ENCODE peak calls at places on chromosomes 13 and 19, in eight cellular contexts. One of them, this sample, is unnamed.

GRCh38 chr19:776549-776948 is 20.7 kb upstream of the PTBP1 start:
- DNase-seq in activated T-helper 1 cell treated with anti-CD3 and anti-CD28 coated beads, Interleukin-2, amount 50 U/mL, for 16 hours: no peak
- DNase-seq in hepatic stellate cell: no peak
- DNase-seq in WERI-Rb-1: no peak
- DNase-seq in activated CD4-positive, alpha-beta T cell treated with anti-CD3 and anti-CD28 coated beads for 24 hours: no peak
- DNase-seq in A172: no peak
- DNase-seq in NCI-H1092: no peak
- DNase-seq in nucleus accumbens: no peak
- DNase-seq in this sample: no peak

GRCh38 chr13:43006893-43007631 is 15.0 kb upstream of the EPSTI1 start:
- DNase-seq in WERI-Rb-1: no peak
- DNase-seq in hepatic stellate cell: no peak
- DNase-seq in activated CD4-positive, alpha-beta T cell treated with anti-CD3 and anti-CD28 coated beads for 24 hours: no peak
- DNase-seq in activated T-helper 1 cell treated with anti-CD3 and anti-CD28 coated beads, Interleukin-2, amount 50 U/mL, for 16 hours: no peak
- DNase-seq in A172: peak
- DNase-seq in NCI-H1092: no peak
- DNase-seq in nucleus accumbens: no peak
- DNase-seq in this sample: peak

GRCh38 chr19:17365361-17365760 is 11.8 kb downstream of the PLVAP start:
- DNase-seq in NCI-H1092: no peak
- DNase-seq in activated CD4-positive, alpha-beta T cell treated with anti-CD3 and anti-CD28 coated beads for 24 hours: no peak
- DNase-seq in A172: no peak
- DNase-seq in activated T-helper 1 cell treated with anti-CD3 and anti-CD28 coated beads, Interleukin-2, amount 50 U/mL, for 16 hours: no peak
- DNase-seq in WERI-Rb-1: no peak
- DNase-seq in nucleus accumbens: no peak
- DNase-seq in hepatic stellate cell: no peak
- DNase-seq in this sample: no peak

GRCh38 chr13:93558637-93559036 is 332.0 kb downstream of the GPC6 start:
- DNase-seq in NCI-H1092: no peak
- DNase-seq in nucleus accumbens: no peak
- DNase-seq in A172: no peak
- DNase-seq in WERI-Rb-1: no peak
- DNase-seq in activated CD4-positive, alpha-beta T cell treated with anti-CD3 and anti-CD28 coated beads for 24 hours: no peak
- DNase-seq in activated T-helper 1 cell treated with anti-CD3 and anti-CD28 coated beads, Interleukin-2, amount 50 U/mL, for 16 hours: no peak
- DNase-seq in hepatic stellate cell: no peak
- DNase-seq in this sample: peak

GRCh38 chr19:39792999-39793546 is 14.4 kb downstream of the LEUTX start:
- DNase-seq in WERI-Rb-1: peak
- DNase-seq in A172: peak
- DNase-seq in nucleus accumbens: peak
- DNase-seq in activated T-helper 1 cell treated with anti-CD3 and anti-CD28 coated beads, Interleukin-2, amount 50 U/mL, for 16 hours: peak
- DNase-seq in activated CD4-positive, alpha-beta T cell treated with anti-CD3 and anti-CD28 coated beads for 24 hours: peak
- DNase-seq in NCI-H1092: peak
- DNase-seq in hepatic stellate cell: peak
- DNase-seq in this sample: peak

GRCh38 chr13:105798541-105798940 is 736.9 kb downstream of the EFNB2 start:
- DNase-seq in NCI-H1092: no peak
- DNase-seq in A172: no peak
- DNase-seq in activated CD4-positive, alpha-beta T cell treated with anti-CD3 and anti-CD28 coated beads for 24 hours: no peak
- DNase-seq in WERI-Rb-1: no peak
- DNase-seq in activated T-helper 1 cell treated with anti-CD3 and anti-CD28 coated beads, Interleukin-2, amount 50 U/mL, for 16 hours: no peak
- DNase-seq in nucleus accumbens: no peak
- DNase-seq in hepatic stellate cell: no peak
- DNase-seq in this sample: no peak

GRCh38 chr13:112443191-112444000 is 67.2 kb downstream of the SPACA7 start:
- DNase-seq in activated CD4-positive, alpha-beta T cell treated with anti-CD3 and anti-CD28 coated beads for 24 hours: no peak
- DNase-seq in A172: no peak
- DNase-seq in nucleus accumbens: no peak
- DNase-seq in hepatic stellate cell: no peak
- DNase-seq in WERI-Rb-1: peak
- DNase-seq in activated T-helper 1 cell treated with anti-CD3 and anti-CD28 coated beads, Interleukin-2, amount 50 U/mL, for 16 hours: no peak
- DNase-seq in NCI-H1092: peak
- DNase-seq in this sample: no peak

GRCh38 chr13:45659536-45659935 is 42.6 kb upstream of the CBY2 start:
- DNase-seq in activated CD4-positive, alpha-beta T cell treated with anti-CD3 and anti-CD28 coated beads for 24 hours: no peak
- DNase-seq in A172: no peak
- DNase-seq in NCI-H1092: no peak
- DNase-seq in nucleus accumbens: no peak
- DNase-seq in activated T-helper 1 cell treated with anti-CD3 and anti-CD28 coated beads, Interleukin-2, amount 50 U/mL, for 16 hours: no peak
- DNase-seq in hepatic stellate cell: no peak
- DNase-seq in WERI-Rb-1: no peak
- DNase-seq in this sample: no peak

GRCh38 chr13:60448907-60449510 is 52.0 kb downstream of the TDRD3 start:
- DNase-seq in activated CD4-positive, alpha-beta T cell treated with anti-CD3 and anti-CD28 coated beads for 24 hours: no peak
- DNase-seq in nucleus accumbens: no peak
- DNase-seq in activated T-helper 1 cell treated with anti-CD3 and anti-CD28 coated beads, Interleukin-2, amount 50 U/mL, for 16 hours: no peak
- DNase-seq in A172: peak
- DNase-seq in WERI-Rb-1: peak
- DNase-seq in NCI-H1092: no peak
- DNase-seq in hepatic stellate cell: peak
- DNase-seq in this sample: peak

GRCh38 chr13:45226024-45226423 is 25.2 kb upstream of the KCTD4 start:
- DNase-seq in activated CD4-positive, alpha-beta T cell treated with anti-CD3 and anti-CD28 coated beads for 24 hours: no peak
- DNase-seq in hepatic stellate cell: no peak
- DNase-seq in nucleus accumbens: no peak
- DNase-seq in NCI-H1092: no peak
- DNase-seq in activated T-helper 1 cell treated with anti-CD3 and anti-CD28 coated beads, Interleukin-2, amount 50 U/mL, for 16 hours: no peak
- DNase-seq in WERI-Rb-1: no peak
- DNase-seq in A172: no peak
- DNase-seq in this sample: no peak

GRCh38 chr19:15421726-15422260 is 3.0 kb upstream of the AKAP8L start:
- DNase-seq in activated T-helper 1 cell treated with anti-CD3 and anti-CD28 coated beads, Interleukin-2, amount 50 U/mL, for 16 hours: no peak
- DNase-seq in activated CD4-positive, alpha-beta T cell treated with anti-CD3 and anti-CD28 coated beads for 24 hours: no peak
- DNase-seq in A172: no peak
- DNase-seq in nucleus accumbens: peak
- DNase-seq in NCI-H1092: peak
- DNase-seq in WERI-Rb-1: no peak
- DNase-seq in hepatic stellate cell: no peak
- DNase-seq in this sample: no peak

GRCh38 chr13:60463787-60464186 is 66.8 kb downstream of the TDRD3 start:
- DNase-seq in A172: peak
- DNase-seq in WERI-Rb-1: no peak
- DNase-seq in activated T-helper 1 cell treated with anti-CD3 and anti-CD28 coated beads, Interleukin-2, amount 50 U/mL, for 16 hours: no peak
- DNase-seq in hepatic stellate cell: no peak
- DNase-seq in activated CD4-positive, alpha-beta T cell treated with anti-CD3 and anti-CD28 coated beads for 24 hours: no peak
- DNase-seq in NCI-H1092: no peak
- DNase-seq in nucleus accumbens: no peak
- DNase-seq in this sample: no peak

GRCh38 chr13:112213467-112214245 is 146.7 kb downstream of the SOX1 start:
- DNase-seq in activated T-helper 1 cell treated with anti-CD3 and anti-CD28 coated beads, Interleukin-2, amount 50 U/mL, for 16 hours: no peak
- DNase-seq in WERI-Rb-1: no peak
- DNase-seq in nucleus accumbens: no peak
- DNase-seq in NCI-H1092: peak
- DNase-seq in activated CD4-positive, alpha-beta T cell treated with anti-CD3 and anti-CD28 coated beads for 24 hours: no peak
- DNase-seq in A172: no peak
- DNase-seq in hepatic stellate cell: no peak
- DNase-seq in this sample: peak

GRCh38 chr19:28694812-28695211 is 518.1 kb downstream of the UQCRFS1 start:
- DNase-seq in hepatic stellate cell: no peak
- DNase-seq in activated CD4-positive, alpha-beta T cell treated with anti-CD3 and anti-CD28 coated beads for 24 hours: no peak
- DNase-seq in nucleus accumbens: no peak
- DNase-seq in activated T-helper 1 cell treated with anti-CD3 and anti-CD28 coated beads, Interleukin-2, amount 50 U/mL, for 16 hours: no peak
- DNase-seq in A172: peak
- DNase-seq in NCI-H1092: no peak
- DNase-seq in WERI-Rb-1: no peak
- DNase-seq in this sample: no peak

GRCh38 chr13:27839809-27840467 is 47.7 kb downstream of the GSX1 start:
- DNase-seq in activated CD4-positive, alpha-beta T cell treated with anti-CD3 and anti-CD28 coated beads for 24 hours: no peak
- DNase-seq in A172: peak
- DNase-seq in hepatic stellate cell: no peak
- DNase-seq in WERI-Rb-1: no peak
- DNase-seq in NCI-H1092: no peak
- DNase-seq in activated T-helper 1 cell treated with anti-CD3 and anti-CD28 coated beads, Interleukin-2, amount 50 U/mL, for 16 hours: no peak
- DNase-seq in nucleus accumbens: no peak
- DNase-seq in this sample: peak

GRCh38 chr13:76667551-76667950 is 218.7 kb downstream of the KCTD12 start:
- DNase-seq in activated CD4-positive, alpha-beta T cell treated with anti-CD3 and anti-CD28 coated beads for 24 hours: no peak
- DNase-seq in WERI-Rb-1: no peak
- DNase-seq in nucleus accumbens: no peak
- DNase-seq in activated T-helper 1 cell treated with anti-CD3 and anti-CD28 coated beads, Interleukin-2, amount 50 U/mL, for 16 hours: no peak
- DNase-seq in A172: peak
- DNase-seq in NCI-H1092: peak
- DNase-seq in hepatic stellate cell: no peak
- DNase-seq in this sample: peak

GRCh38 chr13:109333893-109334651 is 452.3 kb downstream of the IRS2 start:
- DNase-seq in WERI-Rb-1: peak
- DNase-seq in hepatic stellate cell: no peak
- DNase-seq in activated T-helper 1 cell treated with anti-CD3 and anti-CD28 coated beads, Interleukin-2, amount 50 U/mL, for 16 hours: no peak
- DNase-seq in NCI-H1092: no peak
- DNase-seq in activated CD4-positive, alpha-beta T cell treated with anti-CD3 and anti-CD28 coated beads for 24 hours: no peak
- DNase-seq in A172: no peak
- DNase-seq in nucleus accumbens: no peak
- DNase-seq in this sample: peak

GRCh38 chr13:45015300-45015699 is 26.0 kb downstream of the GPALPP1 start:
- DNase-seq in hepatic stellate cell: no peak
- DNase-seq in nucleus accumbens: no peak
- DNase-seq in activated T-helper 1 cell treated with anti-CD3 and anti-CD28 coated beads, Interleukin-2, amount 50 U/mL, for 16 hours: no peak
- DNase-seq in A172: no peak
- DNase-seq in WERI-Rb-1: no peak
- DNase-seq in activated CD4-positive, alpha-beta T cell treated with anti-CD3 and anti-CD28 coated beads for 24 hours: no peak
- DNase-seq in NCI-H1092: no peak
- DNase-seq in this sample: no peak

GRCh38 chr13:65594255-65594654 is 1635.9 kb downstream of the PCDH9 start:
- DNase-seq in NCI-H1092: no peak
- DNase-seq in activated T-helper 1 cell treated with anti-CD3 and anti-CD28 coated beads, Interleukin-2, amount 50 U/mL, for 16 hours: no peak
- DNase-seq in A172: peak
- DNase-seq in activated CD4-positive, alpha-beta T cell treated with anti-CD3 and anti-CD28 coated beads for 24 hours: no peak
- DNase-seq in WERI-Rb-1: no peak
- DNase-seq in hepatic stellate cell: peak
- DNase-seq in nucleus accumbens: no peak
- DNase-seq in this sample: no peak

GRCh38 chr19:15112385-15112784 is 5.2 kb downstream of the SYDE1 start:
- DNase-seq in activated T-helper 1 cell treated with anti-CD3 and anti-CD28 coated beads, Interleukin-2, amount 50 U/mL, for 16 hours: no peak
- DNase-seq in hepatic stellate cell: no peak
- DNase-seq in activated CD4-positive, alpha-beta T cell treated with anti-CD3 and anti-CD28 coated beads for 24 hours: no peak
- DNase-seq in nucleus accumbens: no peak
- DNase-seq in NCI-H1092: no peak
- DNase-seq in WERI-Rb-1: no peak
- DNase-seq in A172: no peak
- DNase-seq in this sample: peak

GRCh38 chr19:17565611-17566010 is 10.2 kb downstream of the COLGALT1 start:
- DNase-seq in activated CD4-positive, alpha-beta T cell treated with anti-CD3 and anti-CD28 coated beads for 24 hours: no peak
- DNase-seq in hepatic stellate cell: peak
- DNase-seq in NCI-H1092: no peak
- DNase-seq in A172: no peak
- DNase-seq in nucleus accumbens: no peak
- DNase-seq in activated T-helper 1 cell treated with anti-CD3 and anti-CD28 coated beads, Interleukin-2, amount 50 U/mL, for 16 hours: no peak
- DNase-seq in WERI-Rb-1: no peak
- DNase-seq in this sample: no peak

GRCh38 chr19:32200312-32201038 is 144.9 kb upstream of the ZNF507 start:
- DNase-seq in A172: no peak
- DNase-seq in WERI-Rb-1: no peak
- DNase-seq in activated CD4-positive, alpha-beta T cell treated with anti-CD3 and anti-CD28 coated beads for 24 hours: no peak
- DNase-seq in hepatic stellate cell: no peak
- DNase-seq in NCI-H1092: no peak
- DNase-seq in nucleus accumbens: peak
- DNase-seq in activated T-helper 1 cell treated with anti-CD3 and anti-CD28 coated beads, Interleukin-2, amount 50 U/mL, for 16 hours: no peak
- DNase-seq in this sample: no peak

GRCh38 chr13:29803221-29803620 is 47.2 kb downstream of the UBL3 start:
- DNase-seq in activated CD4-positive, alpha-beta T cell treated with anti-CD3 and anti-CD28 coated beads for 24 hours: no peak
- DNase-seq in activated T-helper 1 cell treated with anti-CD3 and anti-CD28 coated beads, Interleukin-2, amount 50 U/mL, for 16 hours: no peak
- DNase-seq in nucleus accumbens: no peak
- DNase-seq in WERI-Rb-1: no peak
- DNase-seq in A172: no peak
- DNase-seq in hepatic stellate cell: no peak
- DNase-seq in NCI-H1092: no peak
- DNase-seq in this sample: no peak

GRCh38 chr13:40665061-40665753 is 1.2 kb downstream of the FOXO1 start:
- DNase-seq in NCI-H1092: no peak
- DNase-seq in A172: no peak
- DNase-seq in activated T-helper 1 cell treated with anti-CD3 and anti-CD28 coated beads, Interleukin-2, amount 50 U/mL, for 16 hours: peak
- DNase-seq in hepatic stellate cell: peak
- DNase-seq in nucleus accumbens: no peak
- DNase-seq in WERI-Rb-1: peak
- DNase-seq in activated CD4-positive, alpha-beta T cell treated with anti-CD3 and anti-CD28 coated beads for 24 hours: no peak
- DNase-seq in this sample: peak

GRCh38 chr19:31351212-31352193 is 2.3 kb upstream of the TSHZ3 start:
- DNase-seq in nucleus accumbens: no peak
- DNase-seq in WERI-Rb-1: peak
- DNase-seq in hepatic stellate cell: peak
- DNase-seq in activated T-helper 1 cell treated with anti-CD3 and anti-CD28 coated beads, Interleukin-2, amount 50 U/mL, for 16 hours: no peak
- DNase-seq in A172: peak
- DNase-seq in activated CD4-positive, alpha-beta T cell treated with anti-CD3 and anti-CD28 coated beads for 24 hours: no peak
- DNase-seq in NCI-H1092: no peak
- DNase-seq in this sample: no peak

GRCh38 chr19:44847144-44848035 is 1.3 kb downstream of the NECTIN2 start:
- DNase-seq in activated CD4-positive, alpha-beta T cell treated with anti-CD3 and anti-CD28 coated beads for 24 hours: no peak
- DNase-seq in activated T-helper 1 cell treated with anti-CD3 and anti-CD28 coated beads, Interleukin-2, amount 50 U/mL, for 16 hours: no peak
- DNase-seq in WERI-Rb-1: peak
- DNase-seq in nucleus accumbens: no peak
- DNase-seq in A172: peak
- DNase-seq in NCI-H1092: no peak
- DNase-seq in hepatic stellate cell: peak
- DNase-seq in this sample: peak

GRCh38 chr13:51825165-51825592 is 19.8 kb downstream of the TMEM272 start:
- DNase-seq in nucleus accumbens: no peak
- DNase-seq in A172: no peak
- DNase-seq in activated T-helper 1 cell treated with anti-CD3 and anti-CD28 coated beads, Interleukin-2, amount 50 U/mL, for 16 hours: no peak
- DNase-seq in activated CD4-positive, alpha-beta T cell treated with anti-CD3 and anti-CD28 coated beads for 24 hours: no peak
- DNase-seq in hepatic stellate cell: no peak
- DNase-seq in WERI-Rb-1: no peak
- DNase-seq in NCI-H1092: no peak
- DNase-seq in this sample: no peak

GRCh38 chr19:9640956-9641355 is 19.9 kb upstream of the ZNF561 start:
- DNase-seq in NCI-H1092: no peak
- DNase-seq in activated CD4-positive, alpha-beta T cell treated with anti-CD3 and anti-CD28 coated beads for 24 hours: no peak
- DNase-seq in activated T-helper 1 cell treated with anti-CD3 and anti-CD28 coated beads, Interleukin-2, amount 50 U/mL, for 16 hours: no peak
- DNase-seq in A172: no peak
- DNase-seq in hepatic stellate cell: no peak
- DNase-seq in WERI-Rb-1: no peak
- DNase-seq in nucleus accumbens: no peak
- DNase-seq in this sample: no peak

GRCh38 chr13:20960663-20961309 is 58.2 kb upstream of the XPO4 start:
- DNase-seq in activated CD4-positive, alpha-beta T cell treated with anti-CD3 and anti-CD28 coated beads for 24 hours: no peak
- DNase-seq in WERI-Rb-1: no peak
- DNase-seq in NCI-H1092: no peak
- DNase-seq in hepatic stellate cell: no peak
- DNase-seq in A172: no peak
- DNase-seq in nucleus accumbens: no peak
- DNase-seq in activated T-helper 1 cell treated with anti-CD3 and anti-CD28 coated beads, Interleukin-2, amount 50 U/mL, for 16 hours: no peak
- DNase-seq in this sample: peak

GRCh38 chr13:48590141-48590863 is 57.4 kb upstream of the RCBTB2 start:
- DNase-seq in nucleus accumbens: no peak
- DNase-seq in NCI-H1092: no peak
- DNase-seq in hepatic stellate cell: no peak
- DNase-seq in activated CD4-positive, alpha-beta T cell treated with anti-CD3 and anti-CD28 coated beads for 24 hours: no peak
- DNase-seq in A172: no peak
- DNase-seq in activated T-helper 1 cell treated with anti-CD3 and anti-CD28 coated beads, Interleukin-2, amount 50 U/mL, for 16 hours: no peak
- DNase-seq in WERI-Rb-1: no peak
- DNase-seq in this sample: no peak

GRCh38 chr19:55305491-55305890 is 19.6 kb downstream of the TMEM150B start:
- DNase-seq in activated CD4-positive, alpha-beta T cell treated with anti-CD3 and anti-CD28 coated beads for 24 hours: peak
- DNase-seq in NCI-H1092: peak
- DNase-seq in WERI-Rb-1: peak
- DNase-seq in activated T-helper 1 cell treated with anti-CD3 and anti-CD28 coated beads, Interleukin-2, amount 50 U/mL, for 16 hours: peak
- DNase-seq in nucleus accumbens: no peak
- DNase-seq in hepatic stellate cell: peak
- DNase-seq in A172: peak
- DNase-seq in this sample: peak

GRCh38 chr19:14350302-14350701 is 30.9 kb upstream of the ADGRE5 start:
- DNase-seq in A172: no peak
- DNase-seq in activated T-helper 1 cell treated with anti-CD3 and anti-CD28 coated beads, Interleukin-2, amount 50 U/mL, for 16 hours: no peak
- DNase-seq in WERI-Rb-1: no peak
- DNase-seq in hepatic stellate cell: no peak
- DNase-seq in activated CD4-positive, alpha-beta T cell treated with anti-CD3 and anti-CD28 coated beads for 24 hours: no peak
- DNase-seq in NCI-H1092: no peak
- DNase-seq in nucleus accumbens: no peak
- DNase-seq in this sample: no peak

GRCh38 chr13:21611385-21611784 is 7.4 kb upstream of the MICU2 start:
- DNase-seq in A172: no peak
- DNase-seq in WERI-Rb-1: no peak
- DNase-seq in NCI-H1092: no peak
- DNase-seq in nucleus accumbens: no peak
- DNase-seq in activated CD4-positive, alpha-beta T cell treated with anti-CD3 and anti-CD28 coated beads for 24 hours: no peak
- DNase-seq in activated T-helper 1 cell treated with anti-CD3 and anti-CD28 coated beads, Interleukin-2, amount 50 U/mL, for 16 hours: no peak
- DNase-seq in hepatic stellate cell: no peak
- DNase-seq in this sample: no peak

GRCh38 chr19:38667552-38668205 is 20.2 kb downstream of the ACTN4 start:
- DNase-seq in A172: no peak
- DNase-seq in NCI-H1092: no peak
- DNase-seq in hepatic stellate cell: peak
- DNase-seq in activated T-helper 1 cell treated with anti-CD3 and anti-CD28 coated beads, Interleukin-2, amount 50 U/mL, for 16 hours: no peak
- DNase-seq in WERI-Rb-1: no peak
- DNase-seq in activated CD4-positive, alpha-beta T cell treated with anti-CD3 and anti-CD28 coated beads for 24 hours: no peak
- DNase-seq in nucleus accumbens: no peak
- DNase-seq in this sample: no peak